ENCODE peak calls at places on chromosomes 4 and X, in nine cellular contexts. O is endodermal cell; H is lower lobe of right lung; I is CD8-positive, alpha-beta T cell; S is K562; X is HepG2; P is right cardiac atrium; W is ovary; C is HCT116. L is an unnamed sample.

GRCh38 chrX:143634701-143635442 is 1.0 kb downstream of the SLITRK4 start:
- DNase-seq in O (peak), H (peak), I (no peak), S (no peak), X (no peak), P (peak), W (no peak), C (no peak), L (no peak)

GRCh38 chrX:55011294-55011693 is 11.1 kb downstream of the APEX2 start:
- DNase-seq in O (no peak), H (no peak), I (no peak), S (no peak), X (no peak), P (no peak), W (no peak), C (no peak), L (no peak)

GRCh38 chrX:73876897-73877296 is 313.9 kb downstream of the CHIC1 start:
- DNase-seq in O (no peak), H (no peak), I (no peak), S (no peak), X (no peak), P (no peak), W (no peak), C (no peak), L (no peak)

GRCh38 chr4:156999175-156999517 is 27.5 kb upstream of the PDGFC start:
- DNase-seq in O (peak), H (no peak), I (no peak), S (no peak), X (peak), P (no peak), W (no peak), C (peak), L (no peak)

GRCh38 chr4:78645853-78646757 is 94.5 kb downstream of the ANXA3 start:
- DNase-seq in O (no peak), H (peak), I (no peak), S (peak), X (peak), P (peak), W (peak), C (no peak), L (no peak)

GRCh38 chr4:145315828-145316227 is 135.4 kb upstream of the OTUD4 start:
- DNase-seq in O (no peak), H (no peak), I (no peak), S (no peak), X (no peak), P (no peak), W (no peak), C (no peak), L (no peak)

GRCh38 chr4:58983887-58984286 is 1873.7 kb upstream of the IGFBP7 start:
- DNase-seq in O (no peak), H (no peak), I (no peak), S (no peak), X (no peak), P (no peak), W (no peak), C (no peak), L (no peak)

GRCh38 chr4:118173956-118174355 is 139.7 kb downstream of the NDST3 start:
- DNase-seq in O (no peak), H (no peak), I (no peak), S (no peak), X (no peak), P (no peak), W (no peak), C (no peak), L (no peak)

GRCh38 chrX:29196501-29196900 is 609.3 kb downstream of the IL1RAPL1 start:
- DNase-seq in O (peak), H (no peak), I (no peak), S (no peak), X (no peak), P (no peak), W (no peak), C (no peak), L (no peak)

GRCh38 chrX:36983831-36984230 is 24.3 kb upstream of the FAM47C start:
- DNase-seq in O (peak), H (no peak), I (no peak), S (no peak), X (no peak), P (no peak), W (no peak), C (no peak), L (no peak)

GRCh38 chrX:56798866-56799864 is 70.1 kb downstream of the NBDY start:
- DNase-seq in O (peak), H (no peak), I (no peak), S (no peak), X (peak), P (no peak), W (no peak), C (no peak), L (no peak)

GRCh38 chrX:22110729-22111494 is 78.8 kb downstream of the PHEX start:
- DNase-seq in O (no peak), H (no peak), I (no peak), S (no peak), X (no peak), P (no peak), W (no peak), C (no peak), L (no peak)

GRCh38 chr4:2981256-2981804 is 18.0 kb downstream of the GRK4 start:
- DNase-seq in O (no peak), H (no peak), I (no peak), S (no peak), X (no peak), P (no peak), W (no peak), C (no peak), L (no peak)

GRCh38 chrX:9611436-9612145 is 146.7 kb downstream of the TBL1X start:
- DNase-seq in O (no peak), H (no peak), I (no peak), S (no peak), X (peak), P (no peak), W (no peak), C (no peak), L (no peak)

GRCh38 chr4:151407018-151407417 is 2.0 kb upstream of the FHIP1A start:
- DNase-seq in O (no peak), H (no peak), I (no peak), S (no peak), X (no peak), P (no peak), W (no peak), C (no peak), L (no peak)

GRCh38 chr4:8195841-8196460 is 3.1 kb upstream of the SH3TC1 start:
- DNase-seq in O (no peak), H (no peak), I (no peak), S (no peak), X (no peak), P (peak), W (no peak), C (no peak), L (no peak)

GRCh38 chrX:96410927-96411326 is 273.7 kb upstream of the DIAPH2 start:
- DNase-seq in O (no peak), H (no peak), I (no peak), S (no peak), X (no peak), P (no peak), W (no peak), C (no peak), L (no peak)

GRCh38 chrX:96407501-96407900 is 277.1 kb upstream of the DIAPH2 start:
- DNase-seq in O (no peak), H (no peak), I (no peak), S (no peak), X (peak), P (no peak), W (no peak), C (no peak), L (no peak)

GRCh38 chrX:96405842-96406241 is 278.8 kb upstream of the DIAPH2 start:
- DNase-seq in O (no peak), H (no peak), I (no peak), S (no peak), X (no peak), P (no peak), W (no peak), C (no peak), L (no peak)

GRCh38 chrX:96407981-96408380 is 276.7 kb upstream of the DIAPH2 start:
- DNase-seq in O (no peak), H (no peak), I (no peak), S (no peak), X (no peak), P (no peak), W (no peak), C (no peak), L (no peak)

DNA sequence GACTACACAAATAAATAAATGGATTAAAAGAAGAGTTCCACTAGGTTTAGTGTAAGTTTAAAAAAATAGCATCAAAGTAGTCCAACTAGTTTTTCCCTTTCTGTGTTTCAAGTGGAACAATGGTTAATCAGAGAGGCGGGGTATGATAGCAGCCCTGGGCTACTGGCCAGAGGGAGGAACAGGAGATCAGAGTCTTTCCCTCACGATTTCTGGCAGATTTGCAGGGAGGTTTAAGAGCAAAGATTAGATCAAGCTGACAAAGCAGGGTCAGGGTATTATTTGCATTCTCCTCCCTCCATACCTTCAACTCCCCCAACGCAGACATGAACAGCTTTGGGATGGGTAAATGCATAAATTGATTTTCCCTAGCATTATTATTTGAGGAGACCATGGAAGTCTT is 277.6 kb upstream of the DIAPH2 start:
- DNase-seq in O (peak), H (no peak), I (no peak), S (no peak), X (peak), P (peak), W (peak), C (no peak), L (no peak)
- H3K27ac ChIP-seq in O (no peak), H (no peak), I (no peak), S (no peak), X (no peak), P (no peak), W (no peak), C (no peak), L (no peak)

GRCh38 chrX:131821945-131822622 is 201.0 kb upstream of the STK26 start:
- DNase-seq in O (no peak), H (no peak), I (peak), S (no peak), X (no peak), P (peak), W (peak), C (no peak), L (no peak)

GRCh38 chrX:131830400-131831184 is 192.5 kb upstream of the STK26 start:
- DNase-seq in O (peak), H (peak), I (peak), S (peak), X (peak), P (peak), W (peak), C (peak), L (peak)

GRCh38 chrX:131827935-131828334 is 195.2 kb upstream of the STK26 start:
- DNase-seq in O (peak), H (no peak), I (no peak), S (peak), X (no peak), P (no peak), W (no peak), C (no peak), L (no peak)

GRCh38 chrX:131828482-131828881 is 194.6 kb upstream of the STK26 start:
- DNase-seq in O (no peak), H (no peak), I (no peak), S (no peak), X (no peak), P (no peak), W (no peak), C (no peak), L (no peak)

DNA sequence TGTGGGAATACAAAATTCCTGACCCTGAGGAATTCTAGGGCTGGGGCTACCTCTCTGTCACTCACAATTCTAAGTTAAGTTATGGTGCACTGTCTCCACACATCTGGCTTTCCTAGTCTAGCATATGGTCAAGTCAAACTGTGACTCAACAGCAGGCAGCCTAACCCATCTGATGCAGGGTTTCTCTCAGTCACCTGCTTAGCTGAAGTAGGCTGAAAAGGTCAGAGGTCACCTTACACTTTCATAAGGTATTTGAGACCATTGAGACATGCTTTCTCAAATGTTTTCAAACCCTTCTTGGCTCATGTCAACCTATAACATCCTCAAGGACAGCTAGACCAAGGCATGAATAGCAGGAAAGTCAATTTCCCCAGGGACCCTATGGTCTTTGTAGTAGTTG is 196.5 kb upstream of the STK26 start:
- DNase-seq in O (no peak), H (no peak), I (no peak), S (no peak), X (no peak), P (no peak), W (no peak), C (no peak), L (no peak)
- H3K4me3 ChIP-seq in O (peak), H (no peak), I (no peak), S (no peak), X (no peak), P (no peak), W (no peak), C (no peak), L (no peak)

GRCh38 chr4:30943356-30943755 is 223.2 kb downstream of the PCDH7 start:
- DNase-seq in O (no peak), H (no peak), I (no peak), S (no peak), X (no peak), P (no peak), W (no peak), C (no peak), L (no peak)
- H3K27ac ChIP-seq in O (no peak), H (no peak), I (no peak), S (no peak), X (no peak), P (no peak), W (no peak), C (peak), L (no peak)

DNA sequence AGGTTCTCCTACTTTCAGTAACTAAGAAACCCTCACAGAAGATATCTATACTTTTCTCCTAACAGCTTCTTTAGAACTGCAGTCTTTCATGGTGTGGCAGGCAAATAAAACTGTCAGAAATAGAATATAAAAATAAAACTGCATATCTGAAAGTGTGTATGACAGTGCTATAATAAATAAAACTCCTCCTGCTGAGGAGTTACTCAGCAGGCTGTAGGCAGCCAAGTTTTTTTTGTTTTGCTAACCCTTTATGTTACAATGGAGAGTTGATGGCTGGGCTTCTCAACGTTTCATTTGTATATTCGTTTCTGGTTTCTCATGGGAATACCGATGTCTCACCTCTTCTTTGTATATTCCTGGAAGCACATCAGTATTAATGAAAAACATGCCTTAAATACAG is 18.2 kb upstream of the UGT2B10 start:
- DNase-seq in O (no peak), H (no peak), I (no peak), S (no peak), X (no peak), P (no peak), W (no peak), C (no peak), L (no peak)
- H3K4me3 ChIP-seq in O (no peak), H (no peak), I (no peak), S (no peak), X (no peak), P (no peak), W (no peak), C (no peak), L (no peak)